ENCODE peak calls at places on chromosomes 4 and X, in nine cellular contexts. B, M, W, G, K, J, I, Y and C are unnamed samples. For H3K36me3, the result is how much of the 10 kb centered on the place peaks cover.

GRCh38 chrX:115547448-115547847 is 13.5 kb upstream of the PLS3 start:
- DNase-seq in B (no peak), M (no peak), W (no peak), G (no peak), K (no peak), J (peak), I (no peak), Y (no peak), C (no peak)

GRCh38 chrX:96707829-96708228 is 23.2 kb downstream of the DIAPH2 start:
- DNase-seq in B (no peak), M (no peak), W (no peak), G (no peak), K (no peak), J (no peak), I (no peak), Y (no peak), C (no peak)

GRCh38 chr4:62208921-62209320 is 1008.8 kb downstream of the ADGRL3 start:
- DNase-seq in B (no peak), M (no peak), W (no peak), G (no peak), K (no peak), J (no peak), I (no peak), Y (no peak), C (no peak)

GRCh38 chr4:65227628-65228027 is 442.7 kb downstream of the EPHA5 start:
- DNase-seq in B (no peak), M (no peak), W (no peak), G (no peak), K (no peak), J (no peak), I (no peak), Y (no peak), C (no peak)

GRCh38 chrX:27085346-27085745 is 377.8 kb downstream of the PPP4R3C start:
- DNase-seq in B (no peak), M (no peak), W (no peak), G (no peak), K (no peak), J (no peak), I (no peak), Y (no peak), C (no peak)

GRCh38 chr4:113476800-113477199 is 284.7 kb downstream of the CAMK2D start:
- DNase-seq in B (no peak), M (no peak), W (no peak), G (peak), K (no peak), J (peak), I (no peak), Y (no peak), C (no peak)

GRCh38 chr4:101218346-101218745 is 129.0 kb downstream of the PPP3CA start:
- DNase-seq in B (no peak), M (no peak), W (no peak), G (no peak), K (no peak), J (no peak), I (no peak), Y (no peak), C (no peak)

GRCh38 chrX:137313627-137314026 is 252.3 kb upstream of the ZIC3 start:
- DNase-seq in B (no peak), M (no peak), W (no peak), G (no peak), K (no peak), J (no peak), I (no peak), Y (no peak), C (no peak)

GRCh38 chr4:77308843-77309242 is 151.8 kb downstream of the CCNG2 start:
- DNase-seq in B (no peak), M (no peak), W (no peak), G (peak), K (peak), J (peak), I (no peak), Y (no peak), C (no peak)

GRCh38 chr4:22483551-22483981 is 32.3 kb downstream of the ADGRA3 start:
- DNase-seq in B (no peak), M (no peak), W (peak), G (peak), K (no peak), J (peak), I (no peak), Y (no peak), C (no peak)

GRCh38 chr4:189117426-189117825 is 823.2 kb upstream of the FRG1 start:
- DNase-seq in B (no peak), M (no peak), W (no peak), G (peak), K (no peak), J (peak), I (no peak), Y (no peak), C (no peak)

GRCh38 chrX:39121903-39122302 is 320.6 kb downstream of the MID1IP1 start:
- DNase-seq in B (no peak), M (no peak), W (no peak), G (no peak), K (no peak), J (no peak), I (no peak), Y (no peak), C (no peak)

GRCh38 chr4:3877868-3878267 is 111.7 kb downstream of the ADRA2C start:
- DNase-seq in B (no peak), M (no peak), W (no peak), G (no peak), K (no peak), J (no peak), I (no peak), Y (no peak), C (no peak)

GRCh38 chr4:27088491-27088890 is 227.8 kb downstream of the STIM2 start:
- DNase-seq in B (no peak), M (no peak), W (no peak), G (no peak), K (no peak), J (no peak), I (no peak), Y (no peak), C (no peak)

GRCh38 chrX:96430756-96431455 is 253.7 kb upstream of the DIAPH2 start:
- DNase-seq in B (no peak), M (no peak), W (no peak), G (no peak), K (no peak), J (no peak), I (no peak), Y (no peak), C (no peak)

GRCh38 chr4:31328921-31329320 is 608.8 kb downstream of the PCDH7 start:
- DNase-seq in B (no peak), M (no peak), W (no peak), G (no peak), K (no peak), J (no peak), I (no peak), Y (no peak), C (no peak)

GRCh38 chr4:85747871-85748491 is 273.0 kb downstream of the ARHGAP24 start:
- DNase-seq in B (no peak), M (no peak), W (no peak), G (peak), K (peak), J (peak), I (peak), Y (no peak), C (no peak)

GRCh38 chrX:122572461-122572860 is 611.6 kb upstream of the GRIA3 start:
- DNase-seq in B (no peak), M (no peak), W (no peak), G (peak), K (no peak), J (peak), I (no peak), Y (no peak), C (no peak)

GRCh38 chr4:161894493-161895167 is 269.2 kb downstream of the FSTL5 start:
- DNase-seq in B (no peak), M (no peak), W (no peak), G (no peak), K (no peak), J (no peak), I (no peak), Y (no peak), C (no peak)

GRCh38 chrX:107135076-107135964 is 16.7 kb upstream of the RBM41 start:
- DNase-seq in B (no peak), M (no peak), W (no peak), G (peak), K (peak), J (peak), I (no peak), Y (no peak), C (no peak)

GRCh38 chr4:81688085-81688484 is 216.4 kb upstream of the RASGEF1B start:
- DNase-seq in B (no peak), M (no peak), W (no peak), G (no peak), K (no peak), J (peak), I (no peak), Y (no peak), C (no peak)

GRCh38 chrX:65601530-65602281 is 65.7 kb upstream of the MSN start:
- DNase-seq in B (peak), M (peak), W (no peak), G (peak), K (no peak), J (peak), I (peak), Y (peak), C (peak)

GRCh38 chr4:22556411-22556969 is 40.6 kb upstream of the ADGRA3 start:
- DNase-seq in B (no peak), M (no peak), W (no peak), G (no peak), K (no peak), J (peak), I (peak), Y (no peak), C (no peak)

GRCh38 chrX:133655262-133655913 is 240.1 kb upstream of the GPC4 start:
- DNase-seq in B (no peak), M (no peak), W (no peak), G (no peak), K (no peak), J (no peak), I (no peak), Y (no peak), C (no peak)

GRCh38 chr4:74110670-74111069 is 11.7 kb upstream of the CXCL2 start:
- DNase-seq in B (no peak), M (no peak), W (no peak), G (no peak), K (no peak), J (no peak), I (no peak), Y (no peak), C (no peak)

GRCh38 chr4:142598132-142598531 is 248.0 kb downstream of the INPP4B start:
- DNase-seq in B (no peak), M (no peak), W (no peak), G (peak), K (no peak), J (no peak), I (no peak), Y (no peak), C (no peak)

GRCh38 chr4:11596989-11597388 is 168.3 kb upstream of the HS3ST1 start:
- DNase-seq in B (no peak), M (no peak), W (no peak), G (no peak), K (no peak), J (no peak), I (no peak), Y (no peak), C (no peak)

GRCh38 chr4:76514087-76514486 is 79.1 kb downstream of the SHROOM3 start:
- DNase-seq in B (no peak), M (no peak), W (no peak), G (no peak), K (no peak), J (no peak), I (no peak), Y (no peak), C (no peak)

GRCh38 chr4:26133840-26134239 is 187.0 kb upstream of the RBPJ start:
- DNase-seq in B (no peak), M (no peak), W (no peak), G (no peak), K (no peak), J (no peak), I (no peak), Y (no peak), C (no peak)

GRCh38 chr4:181350578-181351420 is 892.4 kb upstream of the TENM3 start:
- DNase-seq in B (no peak), M (no peak), W (no peak), G (no peak), K (no peak), J (no peak), I (no peak), Y (no peak), C (no peak)

GRCh38 chr4:182653596-182653995 is 263.6 kb downstream of the DCTD start:
- DNase-seq in B (no peak), M (no peak), W (no peak), G (peak), K (no peak), J (no peak), I (no peak), Y (no peak), C (no peak)

GRCh38 chr4:7703669-7704068 is 236.0 kb downstream of the AFAP1 start:
- DNase-seq in B (peak), M (no peak), W (no peak), G (no peak), K (peak), J (peak), I (no peak), Y (no peak), C (no peak)

GRCh38 chr4:184284742-184285141 is 67.1 kb upstream of the ENPP6 start:
- DNase-seq in B (no peak), M (no peak), W (no peak), G (no peak), K (no peak), J (no peak), I (no peak), Y (no peak), C (no peak)

DNA sequence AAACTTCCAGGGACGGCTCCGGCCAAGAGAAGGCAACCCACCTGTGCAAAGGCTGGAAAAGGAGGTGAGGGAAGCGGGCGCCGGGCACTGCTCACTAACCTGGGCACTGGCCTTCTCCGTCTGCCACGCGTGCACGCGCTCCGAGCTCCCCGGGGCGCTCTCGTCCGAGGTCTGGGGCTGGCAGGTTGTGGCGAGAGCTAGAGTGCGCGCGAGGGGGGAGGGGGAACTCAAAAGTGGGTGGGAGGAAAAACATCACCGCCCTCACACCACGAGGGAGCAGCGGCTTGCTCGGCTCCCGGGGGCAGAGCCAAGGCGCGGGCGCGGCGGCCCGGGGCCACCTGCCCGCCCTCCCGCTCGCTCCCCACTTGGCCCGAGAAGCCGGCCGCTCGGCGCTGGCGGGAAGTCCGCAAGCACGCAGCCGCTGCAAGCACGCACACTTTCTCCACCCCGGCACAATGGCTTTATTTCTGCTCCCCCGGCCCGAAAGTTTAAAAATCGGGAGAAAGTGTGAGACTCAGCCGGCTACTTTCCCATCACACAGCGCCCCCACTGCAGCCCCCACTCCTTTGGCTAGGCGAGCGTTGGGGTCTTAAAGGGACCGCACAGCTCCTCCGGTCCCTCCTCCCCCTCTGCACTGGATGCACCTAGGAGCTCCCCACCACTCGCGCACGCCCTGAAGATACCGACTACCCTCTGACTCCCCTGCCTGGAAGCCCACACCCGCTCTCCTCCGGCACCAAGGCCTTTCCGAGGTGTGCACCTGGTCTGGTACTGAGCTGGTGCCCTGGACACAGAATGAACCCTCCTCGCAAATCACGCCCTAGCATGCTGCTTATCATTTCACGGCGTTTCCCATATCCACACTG is at the start of gene CHRDL1:
- DNase-seq in B (no peak), M (peak), W (no peak), G (no peak), K (no peak), J (no peak), I (peak), Y (peak), C (no peak)
- H3K36me3 ChIP-seq in B (under half), M (under half), W (under half), G (under half), K (under half), J (under half), I (under half), Y (under half), C (under half)

DNA sequence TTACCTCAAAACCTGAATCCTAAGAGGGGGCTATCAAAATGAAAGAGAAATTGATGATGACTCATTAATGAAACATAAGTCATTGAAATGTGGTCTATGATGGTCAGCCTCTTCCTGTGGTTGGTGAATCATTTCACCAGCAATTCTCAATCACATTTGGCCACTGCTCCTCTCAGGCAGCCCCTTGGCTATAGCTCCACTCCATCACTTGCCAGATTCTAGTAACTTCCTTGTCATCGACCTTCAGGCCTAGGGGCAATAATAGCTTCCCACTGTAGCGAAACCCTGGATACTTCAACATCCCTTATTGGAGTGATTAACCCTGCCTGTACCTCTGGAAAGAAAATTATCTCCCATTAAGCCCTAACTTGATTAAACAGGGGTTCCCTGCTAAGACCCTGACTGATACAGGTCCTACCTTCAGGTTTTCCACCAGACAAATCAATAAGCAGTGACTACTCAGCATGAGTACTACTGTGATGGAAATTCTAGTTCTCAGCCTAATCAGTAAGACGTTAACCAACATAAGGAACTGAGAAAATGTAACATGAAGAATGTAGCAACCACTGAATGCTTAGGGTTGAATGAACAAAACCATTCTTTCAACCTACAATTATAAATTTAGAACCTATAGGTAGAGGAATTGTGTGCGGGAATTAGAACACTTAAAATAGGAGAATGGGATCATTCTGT is 30.4 kb downstream of the ADH7 start:
- DNase-seq in B (no peak), M (no peak), W (peak), G (peak), K (no peak), J (peak), I (no peak), Y (no peak), C (no peak)
- H3K36me3 ChIP-seq in B (under half), M (under half), W (under half), G (under half), K (under half), J (under half), I (under half), Y (under half), C (under half)

GRCh38 chr4:102614801-102615200 is 113.6 kb downstream of the NFKB1 start:
- DNase-seq in B (peak), M (no peak), W (no peak), G (no peak), K (no peak), J (no peak), I (no peak), Y (no peak), C (no peak)
- H3K36me3 ChIP-seq in B (half or more), M (under half), W (under half), G (under half), K (under half), J (under half), I (under half), Y (half or more), C (half or more)

DNA sequence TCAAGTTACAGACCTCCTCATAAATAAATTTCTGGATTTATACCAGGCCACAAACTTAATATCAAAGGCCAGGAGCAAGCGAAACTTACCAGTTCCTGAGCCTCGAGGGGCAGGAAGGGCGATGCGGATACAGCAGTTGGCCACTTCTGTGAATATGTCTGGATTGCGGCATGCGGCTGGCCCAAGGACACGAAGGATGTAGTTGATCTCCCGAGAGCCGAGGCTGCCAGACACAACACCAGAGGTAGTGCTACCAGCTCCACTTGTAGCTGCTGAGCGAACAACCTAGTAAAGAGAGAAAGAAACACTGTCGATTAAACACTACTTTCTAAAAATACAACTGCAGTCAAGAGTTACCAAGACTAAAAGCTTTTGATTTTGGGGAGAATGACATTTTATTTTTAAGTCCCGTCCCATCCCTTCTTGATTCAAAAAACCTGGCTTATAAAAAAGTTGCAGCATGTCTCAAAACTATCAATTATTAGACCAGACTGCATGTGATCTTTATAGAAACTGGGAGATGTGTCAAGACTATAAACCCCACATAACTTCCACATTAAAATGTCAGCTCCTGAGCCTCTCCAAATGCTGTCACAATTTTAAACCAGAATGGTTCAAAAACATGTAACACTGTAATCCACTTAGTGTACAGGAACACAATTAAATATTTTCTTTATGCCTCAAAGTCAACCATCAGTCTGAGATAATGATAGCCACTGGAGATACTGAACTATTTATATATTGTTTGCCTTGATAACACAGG is 105.6 kb downstream of the HUWE1 start:
- DNase-seq in B (no peak), M (no peak), W (no peak), G (no peak), K (no peak), J (no peak), I (no peak), Y (no peak), C (no peak)
- H3K36me3 ChIP-seq in B (half or more), M (under half), W (under half), G (under half), K (half or more), J (half or more), I (under half), Y (under half), C (half or more)

DNA sequence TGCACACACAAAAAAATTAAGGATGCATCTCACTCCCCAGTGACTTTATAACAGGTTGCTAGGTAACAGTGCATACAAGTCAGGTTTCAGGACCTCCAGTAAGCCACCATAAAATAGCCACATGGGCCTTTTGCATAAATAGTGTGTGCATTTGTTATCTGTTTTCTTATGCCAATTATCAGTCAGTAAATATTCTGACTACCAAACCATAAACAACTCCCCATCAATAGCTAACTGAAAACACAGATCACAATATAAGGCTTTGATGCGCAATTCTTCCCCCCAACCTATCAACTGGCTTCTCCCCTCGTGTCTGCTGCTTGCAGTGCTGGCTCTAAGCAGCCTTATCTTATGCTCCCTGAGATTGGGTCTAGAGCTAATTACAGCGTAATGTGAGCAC is 55.5 kb downstream of the ZNF827 start:
- DNase-seq in B (no peak), M (no peak), W (no peak), G (no peak), K (no peak), J (no peak), I (no peak), Y (no peak), C (no peak)
- H3K36me3 ChIP-seq in B (under half), M (under half), W (under half), G (under half), K (under half), J (under half), I (under half), Y (under half), C (under half)

DNA sequence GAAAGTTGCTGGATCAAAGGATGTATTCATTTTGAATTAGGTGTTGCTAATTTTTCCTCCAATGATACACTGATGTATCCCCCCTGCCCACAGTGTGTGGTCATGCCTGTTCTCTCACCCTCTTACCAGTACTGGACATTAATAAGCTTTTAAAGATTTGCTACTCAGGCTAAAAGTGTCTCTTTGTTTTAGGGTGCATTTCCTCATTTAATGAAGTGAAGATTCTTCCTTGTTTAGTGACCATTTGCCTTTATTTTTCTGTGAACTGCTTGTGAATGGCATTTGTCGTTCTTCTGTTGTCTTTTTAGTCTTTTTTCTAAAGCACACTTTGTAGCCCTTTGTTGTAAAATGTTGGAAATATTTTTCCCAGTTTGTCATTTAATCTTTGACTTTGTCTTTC is 5.0 kb downstream of the MSMO1 start:
- DNase-seq in B (no peak), M (no peak), W (no peak), G (no peak), K (no peak), J (no peak), I (no peak), Y (no peak), C (no peak)
- H3K36me3 ChIP-seq in B (under half), M (under half), W (under half), G (under half), K (half or more), J (under half), I (under half), Y (under half), C (under half)